ENCODE peak calls at places on chromosomes 5 and 9, in four cellular contexts. One of them, this sample, is unnamed.

GRCh38 chr9:87500491-87500890 is 2.8 kb downstream of the DAPK1 start:
- DNase-seq in upper lobe of right lung: no peak
- DNase-seq in AG04450: no peak
- DNase-seq in epithelial cell of proximal tubule: no peak
- DNase-seq in this sample: no peak

GRCh38 chr5:137750436-137750835 is 3.7 kb downstream of the HNRNPA0 start:
- DNase-seq in upper lobe of right lung: no peak
- DNase-seq in AG04450: no peak
- DNase-seq in epithelial cell of proximal tubule: no peak
- DNase-seq in this sample: no peak

GRCh38 chr9:122394265-122395242 is 23.7 kb downstream of the PTGS1 start:
- DNase-seq in upper lobe of right lung: no peak
- DNase-seq in AG04450: peak; percentile 78
- DNase-seq in epithelial cell of proximal tubule: no peak
- DNase-seq in this sample: no peak

GRCh38 chr5:127741412-127741811 is 38.2 kb downstream of the CCDC192 start:
- DNase-seq in upper lobe of right lung: no peak
- DNase-seq in AG04450: no peak
- DNase-seq in epithelial cell of proximal tubule: no peak
- DNase-seq in this sample: no peak

GRCh38 chr9:25742241-25742640 is 64.0 kb upstream of the TUSC1 start:
- DNase-seq in upper lobe of right lung: no peak
- DNase-seq in AG04450: no peak
- DNase-seq in epithelial cell of proximal tubule: no peak
- DNase-seq in this sample: no peak

GRCh38 chr5:142281012-142281374 is 43.8 kb downstream of the SPRY4 start:
- DNase-seq in upper lobe of right lung: no peak
- DNase-seq in AG04450: no peak
- DNase-seq in epithelial cell of proximal tubule: no peak
- DNase-seq in this sample: no peak

GRCh38 chr5:157541452-157542118 is 34.0 kb downstream of the ADAM19 start:
- DNase-seq in upper lobe of right lung: no peak
- DNase-seq in AG04450: no peak
- DNase-seq in epithelial cell of proximal tubule: no peak
- DNase-seq in this sample: no peak

GRCh38 chr5:114101153-114101552 is 260.7 kb upstream of the KCNN2 start:
- DNase-seq in upper lobe of right lung: no peak
- DNase-seq in AG04450: peak; percentile 20
- DNase-seq in epithelial cell of proximal tubule: no peak
- DNase-seq in this sample: peak; percentile 2

GRCh38 chr5:849651-850301 is 1.0 kb downstream of the ZDHHC11 start:
- DNase-seq in upper lobe of right lung: peak; percentile 64
- DNase-seq in AG04450: no peak
- DNase-seq in epithelial cell of proximal tubule: no peak
- DNase-seq in this sample: no peak

GRCh38 chr5:124463840-124464239 is 282.6 kb downstream of the ZNF608 start:
- DNase-seq in upper lobe of right lung: no peak
- DNase-seq in AG04450: no peak
- DNase-seq in epithelial cell of proximal tubule: no peak
- DNase-seq in this sample: no peak

GRCh38 chr9:12162101-12162500 is 531.1 kb upstream of the TYRP1 start:
- DNase-seq in upper lobe of right lung: no peak
- DNase-seq in AG04450: no peak
- DNase-seq in epithelial cell of proximal tubule: no peak
- DNase-seq in this sample: no peak

GRCh38 chr9:33210006-33210715 is 29.8 kb upstream of the SPINK4 start:
- DNase-seq in upper lobe of right lung: no peak
- DNase-seq in AG04450: no peak
- DNase-seq in epithelial cell of proximal tubule: no peak
- DNase-seq in this sample: no peak

GRCh38 chr9:72205513-72205912 is 56.3 kb downstream of the GDA start:
- DNase-seq in upper lobe of right lung: no peak
- DNase-seq in AG04450: no peak
- DNase-seq in epithelial cell of proximal tubule: no peak
- DNase-seq in this sample: no peak

GRCh38 chr5:109563189-109563588 is 126.5 kb upstream of the MAN2A1 start:
- DNase-seq in upper lobe of right lung: no peak
- DNase-seq in AG04450: no peak
- DNase-seq in epithelial cell of proximal tubule: no peak
- DNase-seq in this sample: no peak

GRCh38 chr5:109561447-109561846 is 128.3 kb upstream of the MAN2A1 start:
- DNase-seq in upper lobe of right lung: no peak
- DNase-seq in AG04450: no peak
- DNase-seq in epithelial cell of proximal tubule: no peak
- DNase-seq in this sample: no peak

GRCh38 chr5:109558364-109558763 is 131.4 kb upstream of the MAN2A1 start:
- DNase-seq in upper lobe of right lung: no peak
- DNase-seq in AG04450: no peak
- DNase-seq in epithelial cell of proximal tubule: no peak
- DNase-seq in this sample: peak; percentile 32

GRCh38 chr5:109558952-109559351 is 130.8 kb upstream of the MAN2A1 start:
- DNase-seq in upper lobe of right lung: no peak
- DNase-seq in AG04450: no peak
- DNase-seq in epithelial cell of proximal tubule: no peak
- DNase-seq in this sample: no peak

DNA sequence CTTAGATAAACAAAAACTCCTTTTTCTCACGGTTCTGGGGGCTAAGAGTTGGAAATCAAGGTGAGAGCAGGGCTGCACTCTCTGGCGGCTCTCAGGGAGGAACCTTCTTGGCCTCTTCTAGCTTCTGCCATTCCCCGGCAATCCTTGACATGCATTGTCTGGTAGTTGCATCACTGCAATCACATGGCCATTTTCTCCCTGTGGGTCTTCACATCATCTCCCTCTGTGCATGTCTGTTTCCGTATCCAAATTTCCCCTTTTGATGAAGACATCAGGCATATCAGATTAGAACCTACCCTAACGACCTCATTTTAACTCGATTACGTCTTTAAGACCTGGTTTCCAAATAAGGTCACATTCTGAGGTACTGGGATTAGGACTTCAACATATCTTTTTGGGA is 129.2 kb upstream of the MAN2A1 start:
- DNase-seq in upper lobe of right lung: no peak
- DNase-seq in AG04450: no peak
- DNase-seq in epithelial cell of proximal tubule: no peak
- DNase-seq in this sample: no peak
- H3K4me3 ChIP-seq in upper lobe of right lung: no peak overlapping the region
- H3K4me3 ChIP-seq in AG04450: no peak overlapping the region
- H3K4me3 ChIP-seq in epithelial cell of proximal tubule: no peak overlapping the region
- H3K4me3 ChIP-seq in this sample: no peak overlapping the region

DNA sequence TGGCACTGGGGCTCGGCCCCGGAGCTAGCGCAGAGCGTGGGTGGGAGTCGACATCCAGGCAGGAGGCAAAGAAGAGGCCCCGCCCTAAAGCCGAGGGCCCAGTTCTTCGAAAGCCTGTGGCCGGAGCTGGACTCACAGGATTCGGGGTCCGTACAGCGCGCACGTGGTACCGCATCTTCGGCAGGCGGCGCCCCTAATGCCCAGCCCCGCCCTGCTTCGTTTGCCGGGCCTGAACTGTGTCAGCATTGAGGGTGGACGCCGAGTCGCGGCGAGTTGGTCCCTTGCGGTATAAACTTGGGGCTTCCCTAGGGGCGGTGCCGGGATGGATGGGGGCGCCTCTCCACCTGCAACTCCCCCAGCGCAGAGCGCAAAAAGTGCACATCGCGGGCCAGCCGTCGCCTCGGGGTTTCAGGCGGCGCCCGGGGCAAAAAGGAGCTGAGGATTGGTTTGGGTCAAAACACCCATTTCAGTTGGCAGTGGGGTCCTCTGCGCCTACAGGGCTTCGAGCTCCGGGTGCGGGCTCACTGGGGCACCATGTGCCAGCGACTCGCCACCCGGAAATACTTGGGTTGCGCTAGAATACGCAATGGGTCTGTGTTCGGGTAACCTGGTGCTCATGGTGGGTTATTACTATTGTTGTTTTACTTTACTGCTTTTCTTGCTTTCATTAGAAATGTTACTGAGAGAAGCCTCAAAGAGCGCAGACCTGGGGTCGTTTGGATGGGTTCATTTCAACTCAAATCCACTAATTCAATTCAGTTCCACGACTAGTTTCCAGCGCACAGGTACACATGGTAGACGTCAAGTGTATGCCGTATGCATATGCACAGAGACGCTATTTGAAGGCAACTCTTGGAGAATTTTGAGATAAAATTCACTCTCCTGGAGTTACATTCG is 3.9 kb upstream of the PAX5 start:
- DNase-seq in upper lobe of right lung: no peak
- DNase-seq in AG04450: no peak
- DNase-seq in epithelial cell of proximal tubule: no peak
- DNase-seq in this sample: no peak
- H3K4me3 ChIP-seq in upper lobe of right lung: peak overlapping the region; percentile 56
- H3K4me3 ChIP-seq in AG04450: no peak overlapping the region
- H3K4me3 ChIP-seq in epithelial cell of proximal tubule: peak overlapping the region; percentile 50
- H3K4me3 ChIP-seq in this sample: no peak overlapping the region

GRCh38 chr5:140823475-140823874 is 2.1 kb downstream of the PCDHA5 start:
- DNase-seq in upper lobe of right lung: no peak
- DNase-seq in AG04450: no peak
- DNase-seq in epithelial cell of proximal tubule: no peak
- DNase-seq in this sample: no peak

GRCh38 chr5:140822281-140822629 is 842 bp downstream of the PCDHA5 start:
- DNase-seq in upper lobe of right lung: no peak
- DNase-seq in AG04450: no peak
- DNase-seq in epithelial cell of proximal tubule: no peak
- DNase-seq in this sample: no peak

GRCh38 chr5:140821375-140822280 is at the start of gene PCDHA5:
- DNase-seq in upper lobe of right lung: no peak
- DNase-seq in AG04450: no peak
- DNase-seq in epithelial cell of proximal tubule: no peak
- DNase-seq in this sample: no peak
- H3K4me3 ChIP-seq in upper lobe of right lung: peak within 1 kb of the TSS; percentile 17
- H3K4me3 ChIP-seq in AG04450: no peak within 1 kb of the TSS
- H3K4me3 ChIP-seq in epithelial cell of proximal tubule: peak within 1 kb of the TSS; percentile 21
- H3K4me3 ChIP-seq in this sample: no peak within 1 kb of the TSS

DNA sequence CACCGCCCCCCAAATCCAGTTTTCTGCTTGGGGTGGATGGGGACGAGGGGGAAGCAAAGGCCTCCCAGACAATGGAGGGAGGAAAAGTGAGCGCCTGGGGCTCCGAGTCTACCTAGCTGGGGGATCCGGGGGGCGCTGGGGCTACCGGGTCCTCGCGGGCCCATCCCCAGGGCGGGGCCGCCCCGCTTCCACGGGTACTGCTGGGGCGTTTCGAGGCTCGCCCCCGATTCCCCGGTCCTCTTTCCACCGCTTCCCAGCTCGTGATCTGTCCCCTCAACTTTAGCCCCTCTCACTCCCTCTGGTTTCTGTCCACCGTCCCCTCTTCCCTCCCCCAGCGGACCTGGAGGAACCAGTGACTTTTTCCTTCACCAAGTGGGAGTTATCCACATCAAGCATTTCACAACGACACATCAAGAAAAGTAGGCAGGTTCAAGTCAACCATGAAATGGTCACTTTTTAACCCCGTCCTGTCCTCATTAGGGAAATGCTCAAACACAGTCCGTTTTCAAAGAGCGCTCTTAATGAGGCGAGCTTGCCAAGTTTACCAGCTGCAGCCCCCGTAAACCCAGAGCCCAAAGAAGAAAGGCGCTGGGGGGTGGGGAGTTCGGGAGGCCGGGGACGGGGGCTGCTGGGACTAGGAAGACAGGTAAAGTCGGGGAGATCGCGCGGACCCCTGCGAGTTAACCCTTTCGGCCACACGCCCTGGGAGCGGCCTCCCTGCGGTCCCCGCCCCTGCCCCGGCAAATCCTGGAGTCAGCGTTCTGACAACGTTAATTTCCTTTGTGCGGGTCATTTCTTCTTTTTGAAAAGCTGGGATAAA is 2.0 kb upstream of the NFIB start:
- DNase-seq in upper lobe of right lung: peak; percentile 67
- DNase-seq in AG04450: no peak
- DNase-seq in epithelial cell of proximal tubule: no peak
- DNase-seq in this sample: peak; percentile 81
- H3K4me3 ChIP-seq in upper lobe of right lung: peak overlapping the region; percentile 73
- H3K4me3 ChIP-seq in AG04450: peak overlapping the region; percentile 52
- H3K4me3 ChIP-seq in epithelial cell of proximal tubule: peak overlapping the region; percentile 72
- H3K4me3 ChIP-seq in this sample: peak overlapping the region; percentile 59

DNA sequence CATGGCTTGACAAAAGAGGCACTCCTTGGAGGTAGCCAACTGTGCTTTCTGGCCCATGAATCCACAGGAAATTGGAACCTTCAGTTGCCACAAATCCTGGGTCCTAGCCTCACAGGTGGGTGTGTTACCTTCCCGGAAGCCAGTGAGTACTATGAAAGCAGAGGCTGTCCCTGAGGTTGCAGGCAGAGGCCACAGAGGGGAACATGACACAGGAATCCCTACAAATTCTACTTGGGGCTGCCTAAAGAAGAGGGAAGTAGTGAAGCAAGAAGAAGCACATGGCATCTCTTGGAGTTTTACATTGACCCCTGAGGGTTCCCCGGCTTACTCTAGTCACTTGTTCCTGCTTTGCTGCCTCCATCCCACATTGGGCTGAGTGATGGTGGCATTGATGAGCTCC is 2.6 kb downstream of the SLC22A5 start:
- DNase-seq in upper lobe of right lung: peak; percentile 51
- DNase-seq in AG04450: no peak
- DNase-seq in epithelial cell of proximal tubule: no peak
- DNase-seq in this sample: no peak
- H3K4me3 ChIP-seq in upper lobe of right lung: no peak overlapping the region
- H3K4me3 ChIP-seq in AG04450: no peak overlapping the region
- H3K4me3 ChIP-seq in epithelial cell of proximal tubule: peak overlapping the region; percentile 84
- H3K4me3 ChIP-seq in this sample: no peak overlapping the region

This sample was measured in retinal pigment epithelial cell.